ENCODE peak calls at places on chromosomes 16 and 17, in ten cellular contexts. F, H, L, U, E, B, X, R, I and Z are unnamed samples.

GRCh38 chr16:54287758-54288591 is 1.4 kb upstream of the IRX3 start:
- DNase-seq in F (no peak), H (no peak), L (no peak), U (no peak), E (peak), B (no peak), X (no peak), R (no peak), I (no peak), Z (no peak)

GRCh38 chr16:19644877-19645276 is 73.2 kb downstream of the KNOP1 start:
- DNase-seq in F (no peak), H (peak), L (no peak), U (peak), E (peak), B (peak), X (no peak), R (no peak), I (no peak), Z (no peak)

GRCh38 chr17:72120878-72121163 is at the start of gene SOX9:
- DNase-seq in F (peak), H (no peak), L (no peak), U (peak), E (peak), B (peak), X (peak), R (peak), I (peak), Z (no peak)

GRCh38 chr17:47884905-47885735 is 10.9 kb upstream of the SP2 start:
- DNase-seq in F (no peak), H (no peak), L (no peak), U (no peak), E (no peak), B (no peak), X (no peak), R (peak), I (no peak), Z (no peak)

GRCh38 chr17:18187816-18188761 is 4.5 kb downstream of the ALKBH5 start:
- DNase-seq in F (no peak), H (no peak), L (no peak), U (peak), E (peak), B (no peak), X (no peak), R (no peak), I (no peak), Z (peak)

GRCh38 chr16:49049191-49049590 is 232.4 kb downstream of the CBLN1 start:
- DNase-seq in F (no peak), H (no peak), L (peak), U (no peak), E (no peak), B (no peak), X (no peak), R (no peak), I (no peak), Z (no peak)

GRCh38 chr16:2464333-2464732 is 4.4 kb downstream of the TEDC2 start:
- DNase-seq in F (no peak), H (no peak), L (no peak), U (no peak), E (no peak), B (no peak), X (no peak), R (no peak), I (no peak), Z (no peak)

GRCh38 chr16:67936876-67937605 is 391 bp upstream of the PSMB10 start:
- DNase-seq in F (no peak), H (no peak), L (no peak), U (no peak), E (no peak), B (no peak), X (no peak), R (peak), I (peak), Z (peak)

GRCh38 chr17:50359005-50359699 is 13.2 kb downstream of the XYLT2 start:
- DNase-seq in F (peak), H (no peak), L (no peak), U (no peak), E (no peak), B (no peak), X (no peak), R (no peak), I (no peak), Z (no peak)

GRCh38 chr17:4142107-4142900 is 526 bp downstream of the ZZEF1 start:
- DNase-seq in F (peak), H (peak), L (no peak), U (peak), E (peak), B (no peak), X (peak), R (peak), I (no peak), Z (peak)

GRCh38 chr17:4140125-4140524 is 2.7 kb downstream of the ZZEF1 start:
- DNase-seq in F (no peak), H (no peak), L (no peak), U (no peak), E (no peak), B (no peak), X (no peak), R (no peak), I (no peak), Z (no peak)

GRCh38 chr17:4147751-4148310 is 4.8 kb downstream of the CYB5D2 start:
- DNase-seq in F (no peak), H (no peak), L (no peak), U (peak), E (no peak), B (no peak), X (no peak), R (no peak), I (no peak), Z (no peak)

GRCh38 chr17:4144411-4144747 is 1.4 kb downstream of the CYB5D2 start:
- DNase-seq in F (no peak), H (no peak), L (no peak), U (no peak), E (no peak), B (no peak), X (no peak), R (no peak), I (no peak), Z (no peak)

GRCh38 chr17:4143563-4144410 is 790 bp downstream of the CYB5D2 start:
- DNase-seq in F (peak), H (peak), L (peak), U (peak), E (peak), B (peak), X (peak), R (peak), I (peak), Z (peak)
- TF ChIP-seq POLR2A in F (peak), H (peak), L (peak), U (peak), E (no peak), B (peak), X (no peak), R (peak), I (peak), Z (peak)

GRCh38 chr16:57637965-57638364 is 9.5 kb downstream of the ADGRG1 start:
- DNase-seq in F (no peak), H (no peak), L (no peak), U (no peak), E (no peak), B (no peak), X (no peak), R (no peak), I (no peak), Z (no peak)

GRCh38 chr16:57638381-57638780 is 10.0 kb downstream of the ADGRG1 start:
- DNase-seq in F (no peak), H (no peak), L (no peak), U (no peak), E (no peak), B (no peak), X (no peak), R (no peak), I (no peak), Z (no peak)

GRCh38 chr16:57640612-57641011 is 12.2 kb downstream of the ADGRG1 start:
- DNase-seq in F (no peak), H (no peak), L (no peak), U (no peak), E (no peak), B (no peak), X (no peak), R (no peak), I (no peak), Z (no peak)

GRCh38 chr16:57639172-57639571 is 10.7 kb downstream of the ADGRG1 start:
- DNase-seq in F (peak), H (no peak), L (no peak), U (no peak), E (no peak), B (no peak), X (no peak), R (no peak), I (no peak), Z (no peak)

GRCh38 chr16:57640185-57640584 is 11.8 kb downstream of the ADGRG1 start:
- DNase-seq in F (no peak), H (no peak), L (no peak), U (no peak), E (no peak), B (no peak), X (no peak), R (no peak), I (no peak), Z (no peak)
- TF ChIP-seq POLR2A in F (no peak), H (no peak), L (no peak), U (no peak), E (no peak), B (no peak), X (no peak), R (no peak), I (no peak), Z (no peak)

GRCh38 chr17:42544874-42545283 is 7.8 kb upstream of the HSD17B1 start:
- DNase-seq in F (peak), H (no peak), L (no peak), U (no peak), E (no peak), B (no peak), X (no peak), R (no peak), I (no peak), Z (no peak)

GRCh38 chr17:42537826-42538451 is 1.9 kb downstream of the NAGLU start:
- DNase-seq in F (peak), H (no peak), L (no peak), U (no peak), E (no peak), B (no peak), X (no peak), R (no peak), I (no peak), Z (no peak)

GRCh38 chr17:42538482-42538881 is 2.4 kb downstream of the NAGLU start:
- DNase-seq in F (peak), H (no peak), L (no peak), U (no peak), E (no peak), B (no peak), X (no peak), R (no peak), I (no peak), Z (no peak)

GRCh38 chr17:42543190-42544079 is 7.4 kb downstream of the NAGLU start:
- DNase-seq in F (no peak), H (no peak), L (no peak), U (no peak), E (no peak), B (no peak), X (no peak), R (no peak), I (no peak), Z (no peak)

DNA sequence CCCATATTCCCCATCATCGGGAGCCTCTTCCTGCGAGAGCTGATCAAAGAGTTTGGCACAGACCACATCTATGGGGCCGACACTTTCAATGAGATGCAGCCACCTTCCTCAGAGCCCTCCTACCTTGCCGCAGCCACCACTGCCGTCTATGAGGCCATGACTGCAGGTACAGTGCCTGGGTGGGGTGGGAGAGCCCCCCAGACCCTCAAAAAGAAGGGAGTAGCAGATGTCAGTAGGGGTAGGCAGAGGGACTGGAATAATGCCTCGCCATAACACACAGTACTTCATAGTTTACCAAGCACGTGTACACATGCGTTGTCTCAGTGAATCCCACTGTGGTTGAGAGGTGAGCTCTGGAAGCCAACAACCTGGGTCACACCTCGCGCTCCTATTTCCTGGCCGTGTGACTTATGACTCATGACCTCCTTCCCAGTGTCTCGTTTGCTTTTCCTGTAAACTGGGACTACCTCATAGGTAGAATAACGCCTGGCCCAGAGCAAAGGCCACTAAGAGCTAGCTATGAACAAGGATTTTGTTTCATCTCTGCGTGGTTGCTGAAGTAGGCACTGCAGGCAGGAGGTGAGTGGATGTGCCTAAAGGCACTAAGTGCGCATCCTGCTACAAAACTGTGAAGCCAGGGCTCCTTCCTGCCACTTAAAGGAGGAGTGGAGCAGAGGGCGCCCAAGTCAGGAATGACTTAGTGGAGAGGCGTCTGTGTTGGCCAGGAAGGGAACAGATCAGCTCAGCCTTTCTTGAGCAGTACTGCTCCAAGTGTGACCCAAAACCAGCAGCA is 5.2 kb downstream of the NAGLU start:
- DNase-seq in F (peak), H (no peak), L (no peak), U (no peak), E (no peak), B (no peak), X (no peak), R (peak), I (no peak), Z (no peak)
- TF ChIP-seq POLR2A in F (peak), H (no peak), L (no peak), U (no peak), E (no peak), B (no peak), X (no peak), R (peak), I (no peak), Z (peak)

GRCh38 chr17:82734987-82735866 is at the start of gene FN3K:
- DNase-seq in F (peak), H (peak), L (no peak), U (peak), E (peak), B (peak), X (no peak), R (peak), I (peak), Z (peak)
- TF ChIP-seq POLR2A in F (peak), H (peak), L (no peak), U (peak), E (no peak), B (no peak), X (no peak), R (peak), I (peak), Z (peak)